ENCODE peak calls at places on chromosomes 12 and 14, in seven cellular contexts. Q, G, H, N, X, E and Y are unnamed samples.

GRCh38 chr12:123148223-123148622 is 2.7 kb downstream of the PITPNM2 start:
- DNase-seq in Q (no peak), E (no peak), N (no peak), X (no peak), H (no peak), G (peak; percentile 14), Y (no peak)

GRCh38 chr14:51657762-51658161 is 6.1 kb downstream of the FRMD6 start:
- DNase-seq in N (no peak), G (no peak), Q (peak; percentile 65), E (no peak), H (no peak), X (no peak), Y (no peak)

GRCh38 chr12:944201-944600 is 5.3 kb downstream of the RAD52 start:
- DNase-seq in X (peak; percentile 7), H (no peak), N (no peak), Q (no peak), G (peak; percentile 42), E (no peak), Y (no peak)

GRCh38 chr12:1592444-1593231 is 1.7 kb downstream of the FBXL14 start:
- DNase-seq in X (peak; percentile 63), E (peak; percentile 30), H (peak; percentile 81), N (peak; percentile 36), Q (peak; percentile 84), G (no peak), Y (peak; percentile 77)

GRCh38 chr14:94062344-94062904 is 18.6 kb downstream of the DDX24 start:
- DNase-seq in E (no peak), Q (peak; percentile 37), H (peak; percentile 84), N (no peak), X (peak; percentile 46), G (peak; percentile 60), Y (no peak)

GRCh38 chr14:105058521-105059034 is 6.7 kb downstream of the GPR132 start:
- DNase-seq in Q (no peak), H (no peak), G (no peak), E (no peak), N (no peak), X (no peak), Y (no peak)

GRCh38 chr14:30834353-30834752 is 40.0 kb upstream of the COCH start:
- DNase-seq in E (no peak), X (no peak), G (no peak), N (no peak), Q (no peak), H (no peak), Y (no peak)

GRCh38 chr14:53979747-53980642 is 23.4 kb upstream of the BMP4 start:
- DNase-seq in Q (peak; percentile 94), N (no peak), E (no peak), H (no peak), G (peak; percentile 89), X (peak; percentile 24), Y (no peak)

GRCh38 chr12:113899844-113900471 is 66.2 kb downstream of the RBM19 start:
- DNase-seq in Q (no peak), H (no peak), G (no peak), X (no peak), N (no peak), E (no peak), Y (no peak)

GRCh38 chr14:22131749-22132476 is 457.1 kb downstream of the DAD1 start:
- DNase-seq in X (peak; percentile 13), E (no peak), N (no peak), Q (no peak), G (no peak), H (no peak), Y (no peak)

GRCh38 chr12:6430124-6430989 is 14.4 kb upstream of the CD27 start:
- DNase-seq in Q (peak; percentile 97), X (peak; percentile 93), G (peak; percentile 97), H (peak; percentile 92), N (peak; percentile 97), E (no peak), Y (no peak)

GRCh38 chr12:82357845-82358199 is 365 bp downstream of the CCDC59 start:
- DNase-seq in H (no peak), X (no peak), N (no peak), Q (no peak), E (no peak), G (no peak), Y (no peak)

GRCh38 chr14:69818760-69819191 is 21.7 kb upstream of the SLC10A1 start:
- DNase-seq in H (no peak), G (peak; percentile 83), E (peak; percentile 42), X (peak; percentile 77), Q (peak; percentile 86), N (no peak), Y (peak; percentile 43)

GRCh38 chr12:129903956-129904769 is at the start of gene TMEM132D:
- DNase-seq in G (no peak), E (no peak), N (no peak), H (no peak), Q (no peak), X (no peak), Y (no peak)

GRCh38 chr14:89418452-89418851 is 1.4 kb upstream of the FOXN3 start:
- DNase-seq in H (no peak), E (no peak), X (no peak), G (no peak), Q (peak; percentile 76), N (no peak), Y (no peak)

GRCh38 chr14:77141592-77142288 is at the start of gene ZDHHC22:
- DNase-seq in X (no peak), H (no peak), Q (peak; percentile 30), N (no peak), G (no peak), E (no peak), Y (no peak)

GRCh38 chr12:51056242-51056641 is 8.1 kb downstream of the LETMD1 start:
- DNase-seq in H (peak; percentile 67), G (no peak), X (peak; percentile 79), E (no peak), Q (peak; percentile 63), N (no peak), Y (no peak)

GRCh38 chr12:22518998-22519397 is 25.3 kb downstream of the C2CD5 start:
- DNase-seq in X (peak; percentile 60), N (no peak), H (no peak), E (no peak), G (no peak), Q (no peak), Y (no peak)

GRCh38 chr14:69355155-69355954 is 42.7 kb downstream of the ERH start:
- DNase-seq in X (no peak), E (no peak), N (no peak), H (no peak), G (peak; percentile 77), Q (peak; percentile 47), Y (no peak)

GRCh38 chr12:94165152-94165551 is 16.8 kb downstream of the PLXNC1 start:
- DNase-seq in N (no peak), G (no peak), E (no peak), Q (no peak), H (no peak), X (no peak), Y (no peak)

GRCh38 chr14:24195186-24196070 is at the start of gene TM9SF1:
- DNase-seq in G (peak; percentile 97), Q (peak; percentile 95), X (peak; percentile 92), N (peak; percentile 57), E (peak; percentile 84), H (peak; percentile 90), Y (peak; percentile 93)

GRCh38 chr14:24194873-24195185 is 412 bp downstream of the TM9SF1 start:
- DNase-seq in N (no peak), G (no peak), E (no peak), Q (no peak), X (no peak), H (no peak), Y (no peak)

GRCh38 chr14:24196071-24197061 is 1.1 kb upstream of the TM9SF1 start:
- DNase-seq in G (no peak), X (peak; percentile 35), Q (peak; percentile 47), H (no peak), E (no peak), N (no peak), Y (no peak)

GRCh38 chr14:24197066-24197465 is 1.8 kb upstream of the TM9SF1 start:
- DNase-seq in N (no peak), H (no peak), E (no peak), X (no peak), G (no peak), Q (no peak), Y (no peak)

DNA sequence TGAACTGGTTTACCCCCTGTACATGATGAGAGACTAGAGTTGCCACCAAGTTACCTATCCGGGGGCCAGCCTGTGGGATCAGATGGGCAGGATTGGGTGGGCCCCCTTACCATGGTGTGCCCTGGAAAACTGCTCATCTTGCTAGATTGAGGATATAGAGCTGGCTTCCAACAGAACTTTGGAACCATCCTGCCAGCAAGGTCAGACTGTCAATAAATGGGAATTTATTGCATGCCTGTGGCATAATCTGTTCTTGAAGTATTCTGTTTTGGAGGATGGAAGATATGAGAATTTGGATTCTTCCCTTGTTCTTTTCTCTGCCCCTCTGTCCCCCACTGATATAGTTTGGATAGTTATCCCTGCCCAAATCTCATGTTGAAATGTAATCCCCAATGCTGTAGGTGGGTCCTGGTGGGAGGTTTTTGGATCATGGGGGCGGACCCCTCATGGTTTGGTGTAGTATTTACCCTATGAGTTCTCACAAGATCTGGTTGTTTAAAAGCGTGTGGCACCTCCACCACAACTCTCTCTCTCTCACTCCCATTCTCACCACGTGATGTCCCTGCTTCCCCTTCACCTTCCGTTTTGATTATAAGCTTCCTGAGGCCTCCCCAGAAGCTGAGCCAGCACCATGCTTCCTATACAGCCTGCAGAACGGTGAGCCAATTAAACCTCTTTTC is 3.7 kb upstream of the TM9SF1 start:
- DNase-seq in Q (no peak), E (no peak), N (no peak), H (no peak), G (no peak), X (no peak), Y (no peak)
- TF ChIP-seq CTCF in Q (no peak), E (no peak), N (no peak), H (no peak), G (no peak), X (no peak), Y (no peak)

GRCh38 chr14:34667007-34667406 is 37.1 kb upstream of the SNX6 start:
- DNase-seq in Q (no peak), G (peak; percentile 31), X (no peak), N (no peak), H (no peak), E (no peak), Y (no peak)
- TF ChIP-seq CTCF in Q (no peak), G (no peak), X (no peak), N (no peak), H (no peak), E (no peak), Y (no peak)

DNA sequence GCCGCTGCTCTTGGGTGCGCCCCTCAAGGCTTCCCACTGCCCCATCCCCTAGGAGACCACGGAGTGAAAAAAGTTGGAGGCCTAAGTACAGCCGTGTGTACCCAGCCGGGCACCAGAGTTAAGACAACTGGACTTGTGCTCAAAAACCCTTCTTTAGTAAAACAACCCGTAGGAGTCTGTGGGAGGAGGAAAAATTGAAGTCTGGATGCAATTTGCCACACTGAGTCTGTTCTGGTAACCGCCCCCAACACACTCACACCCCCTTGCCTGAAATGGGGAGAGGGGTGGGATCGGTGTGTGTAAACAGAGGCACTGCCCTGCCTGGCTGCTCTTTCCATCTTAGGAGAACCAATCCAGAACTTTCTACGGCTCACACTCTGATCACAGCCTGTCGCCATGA is 41.7 kb downstream of the DPF3 start:
- DNase-seq in H (no peak), N (no peak), E (no peak), G (no peak), Q (no peak), X (no peak), Y (no peak)
- TF ChIP-seq CTCF in H (no peak), N (no peak), E (no peak), G (no peak), Q (no peak), X (no peak), Y (no peak)

GRCh38 chr14:100076133-100076532 is 10.9 kb downstream of the EVL start:
- DNase-seq in H (no peak), Q (peak; percentile 52), G (no peak), X (peak; percentile 38), E (no peak), N (no peak), Y (peak; percentile 30)
- TF ChIP-seq CTCF in H (peak; percentile 34), Q (peak; percentile 42), G (no peak), X (peak; percentile 49), E (peak; percentile 42), N (no peak), Y (peak; percentile 38)